ENCODE peak calls at places on chromosome 22, in nine cellular contexts. P, B, Y, A, U, T, L, Q and K are unnamed samples.

GRCh38 chr22:30435674-30436126 is 10.1 kb downstream of the MTFP1 start:
- DNase-seq in P (no peak), Y (no peak), A (no peak), U (no peak), L (no peak), Q (no peak), T (no peak), B (no peak), K (no peak)

GRCh38 chr22:41204992-41205900 is at the start of gene L3MBTL2:
- DNase-seq in Y (peak; percentile 75), A (peak; percentile 97), L (peak; percentile 93), P (peak; percentile 99), T (peak; percentile 88), U (peak; percentile 96), B (peak; percentile 91), Q (peak; percentile 96), K (peak; percentile 91)

GRCh38 chr22:48805516-48805915 is 1022.2 kb downstream of the BRD1 start:
- DNase-seq in B (no peak), T (no peak), U (no peak), Y (no peak), Q (no peak), L (no peak), P (no peak), A (no peak), K (no peak)

GRCh38 chr22:25027052-25027525 is 74.6 kb downstream of the KIAA1671 start:
- DNase-seq in A (no peak), Y (no peak), L (no peak), T (no peak), B (no peak), P (no peak), U (no peak), Q (no peak), K (no peak)

GRCh38 chr22:37639070-37639760 is at the start of gene SH3BP1:
- DNase-seq in Q (no peak), T (no peak), P (no peak), Y (no peak), L (no peak), A (peak; percentile 20), U (no peak), B (no peak), K (no peak)

GRCh38 chr22:35785181-35785923 is 67.7 kb downstream of the APOL5 start:
- DNase-seq in P (no peak), U (no peak), B (peak; percentile 39), L (no peak), A (no peak), Y (no peak), Q (no peak), T (peak; percentile 57), K (no peak)

GRCh38 chr22:21984793-21985192 is 2.2 kb upstream of the TOP3B start:
- DNase-seq in Q (no peak), T (no peak), B (no peak), P (no peak), L (peak; percentile 40), U (peak; percentile 16), Y (no peak), A (no peak), K (peak; percentile 5)

GRCh38 chr22:43288378-43288777 is 54.8 kb downstream of the SCUBE1 start:
- DNase-seq in Y (no peak), A (no peak), B (no peak), T (no peak), P (no peak), L (no peak), U (no peak), Q (no peak), K (no peak)

GRCh38 chr22:24155597-24156145 is 25.6 kb upstream of the SUSD2 start:
- DNase-seq in P (peak; percentile 81), T (peak; percentile 52), Q (peak; percentile 33), A (peak; percentile 20), U (peak; percentile 25), B (peak; percentile 53), Y (no peak), L (peak; percentile 65), K (peak; percentile 60)

GRCh38 chr22:49735411-49736311 is 92.0 kb downstream of the BRD1 start:
- DNase-seq in P (no peak), L (no peak), U (no peak), B (no peak), Y (no peak), A (no peak), T (no peak), Q (no peak), K (no peak)

GRCh38 chr22:20205964-20206708 is 55.3 kb upstream of the CCDC188 start:
- DNase-seq in P (peak; percentile 75), Y (no peak), T (peak; percentile 22), B (peak; percentile 35), L (peak; percentile 63), A (peak; percentile 11), Q (no peak), U (peak; percentile 38), K (no peak)

GRCh38 chr22:29004647-29005371 is 56.8 kb downstream of the C22orf31 start:
- DNase-seq in Q (peak; percentile 92), A (peak; percentile 14), P (peak; percentile 43), Y (peak; percentile 53), B (no peak), L (peak; percentile 15), U (no peak), T (peak; percentile 26), K (no peak)

GRCh38 chr22:45949258-45949870 is 27.6 kb downstream of the WNT7B start:
- DNase-seq in Y (no peak), L (no peak), A (no peak), Q (no peak), B (no peak), T (no peak), U (no peak), P (no peak), K (no peak)

GRCh38 chr22:45880091-45880651 is 96.8 kb downstream of the WNT7B start:
- DNase-seq in B (no peak), L (no peak), Q (no peak), T (no peak), U (no peak), A (no peak), Y (no peak), P (no peak), K (no peak)

GRCh38 chr22:29470159-29470855 is 9.7 kb upstream of the NEFH start:
- DNase-seq in A (peak; percentile 69), L (peak; percentile 24), B (no peak), U (peak; percentile 37), P (peak; percentile 76), Y (no peak), T (no peak), Q (peak; percentile 61), K (no peak)

GRCh38 chr22:23063539-23064380 is 6.6 kb upstream of the GNAZ start:
- DNase-seq in Y (no peak), P (no peak), T (no peak), L (no peak), A (no peak), U (no peak), B (no peak), Q (no peak), K (no peak)

GRCh38 chr22:45254789-45255261 is 14.1 kb upstream of the KIAA0930 start:
- DNase-seq in U (no peak), Q (no peak), B (no peak), A (no peak), T (peak; percentile 40), P (no peak), L (no peak), Y (no peak), K (no peak)

GRCh38 chr22:22155607-22156006 is 89.0 kb upstream of the VPREB1 start:
- DNase-seq in Y (no peak), T (no peak), A (no peak), L (no peak), P (no peak), B (no peak), Q (no peak), U (no peak), K (no peak)

GRCh38 chr22:32708835-32709234 is 92.7 kb upstream of the TIMP3 start:
- DNase-seq in U (no peak), B (peak; percentile 82), Y (no peak), A (no peak), Q (no peak), L (peak; percentile 37), T (no peak), P (no peak), K (peak; percentile 52)

GRCh38 chr22:49203863-49204598 is 623.6 kb downstream of the BRD1 start:
- DNase-seq in A (no peak), P (no peak), T (no peak), U (no peak), B (no peak), Y (no peak), Q (no peak), L (no peak), K (no peak)

GRCh38 chr22:27616033-27616432 is 185.5 kb downstream of the MN1 start:
- DNase-seq in A (no peak), U (no peak), P (no peak), T (no peak), Q (no peak), Y (no peak), B (no peak), L (no peak), K (no peak)

GRCh38 chr22:38953091-38953490 is 4.3 kb upstream of the APOBEC3A start:
- DNase-seq in Y (no peak), L (no peak), A (no peak), B (no peak), P (no peak), U (no peak), Q (no peak), T (no peak), K (no peak)

GRCh38 chr22:40628354-40629042 is 8.0 kb downstream of the MRTFA start:
- DNase-seq in B (no peak), Y (no peak), A (no peak), L (peak; percentile 61), P (no peak), Q (no peak), U (no peak), T (peak; percentile 91), K (no peak)

GRCh38 chr22:48268771-48269552 is 1506.5 kb downstream of the TBC1D22A start:
- DNase-seq in Q (no peak), B (no peak), P (peak; percentile 57), T (no peak), U (no peak), A (no peak), Y (no peak), L (no peak), K (no peak)

GRCh38 chr22:46572911-46573780 is 35.7 kb upstream of the CELSR1 start:
- DNase-seq in Y (no peak), B (no peak), T (no peak), Q (no peak), L (no peak), P (no peak), U (no peak), A (no peak), K (no peak)

GRCh38 chr22:28597665-28598064 is 82.0 kb downstream of the TTC28 start:
- DNase-seq in Y (no peak), U (no peak), A (no peak), Q (no peak), L (no peak), T (no peak), B (no peak), P (no peak), K (no peak)

GRCh38 chr22:48740086-48740730 is 1087.5 kb downstream of the BRD1 start:
- DNase-seq in A (no peak), B (no peak), Y (no peak), P (no peak), Q (no peak), U (no peak), T (no peak), L (no peak), K (no peak)

GRCh38 chr22:17754233-17754925 is 19.9 kb downstream of the BID start:
- DNase-seq in P (no peak), T (no peak), B (no peak), L (no peak), Y (no peak), U (no peak), A (no peak), Q (no peak), K (no peak)

GRCh38 chr22:36873614-36874308 is 13.0 kb downstream of the NCF4 start:
- DNase-seq in A (peak; percentile 11), U (peak; percentile 33), Y (no peak), Q (peak; percentile 9), T (peak; percentile 28), P (peak; percentile 62), B (peak; percentile 22), L (peak; percentile 45), K (peak; percentile 16)

GRCh38 chr22:36471341-36471821 is 10.1 kb downstream of the TXN2 start:
- DNase-seq in B (no peak), U (peak; percentile 59), P (no peak), T (peak; percentile 81), Q (no peak), L (peak; percentile 60), Y (no peak), A (no peak), K (no peak)

GRCh38 chr22:31932863-31933262 is 11.5 kb upstream of the YWHAH start:
- DNase-seq in P (no peak), A (no peak), B (no peak), U (no peak), Y (no peak), Q (no peak), T (no peak), L (no peak), K (no peak)